ENCODE peak calls at places on chromosomes 7 and 10, in six cellular contexts. One of them, this sample, is unnamed.
A peak's percentile ranks its signal among the peaks of the same experiment; 100 is the strongest.

GRCh38 chr10:43210556-43210955 is 56.3 kb downstream of the RASGEF1A start:
- DNase-seq in left ventricle myocardium superior: peak; percentile 17
- DNase-seq in COR-L47: no peak
- DNase-seq in NAMALWA: no peak
- DNase-seq in activated gamma-delta T cell treated with anti-CD3 and anti-CD28 coated beads, Interleukin-2, amount 50 U/mL, for 16 hours: no peak
- DNase-seq in posterior vena cava: peak; percentile 31
- DNase-seq in this sample: no peak

GRCh38 chr10:29157321-29157720 is 131.5 kb upstream of the LYZL1 start:
- DNase-seq in left ventricle myocardium superior: no peak
- DNase-seq in COR-L47: no peak
- DNase-seq in NAMALWA: no peak
- DNase-seq in activated gamma-delta T cell treated with anti-CD3 and anti-CD28 coated beads, Interleukin-2, amount 50 U/mL, for 16 hours: no peak
- DNase-seq in posterior vena cava: no peak
- DNase-seq in this sample: no peak

GRCh38 chr7:92904292-92905131 is 68.1 kb upstream of the CDK6 start:
- DNase-seq in left ventricle myocardium superior: no peak
- DNase-seq in COR-L47: no peak
- DNase-seq in NAMALWA: peak; percentile 35
- DNase-seq in activated gamma-delta T cell treated with anti-CD3 and anti-CD28 coated beads, Interleukin-2, amount 50 U/mL, for 16 hours: peak; percentile 77
- DNase-seq in posterior vena cava: no peak
- DNase-seq in this sample: peak; percentile 97

GRCh38 chr10:31490858-31491504 is 172.0 kb downstream of the ZEB1 start:
- DNase-seq in left ventricle myocardium superior: no peak
- DNase-seq in COR-L47: no peak
- DNase-seq in NAMALWA: peak; percentile 67
- DNase-seq in activated gamma-delta T cell treated with anti-CD3 and anti-CD28 coated beads, Interleukin-2, amount 50 U/mL, for 16 hours: no peak
- DNase-seq in posterior vena cava: no peak
- DNase-seq in this sample: no peak

GRCh38 chr10:52778511-52779392 is 6.2 kb upstream of the MBL2 start:
- DNase-seq in left ventricle myocardium superior: no peak
- DNase-seq in COR-L47: no peak
- DNase-seq in NAMALWA: peak; percentile 25
- DNase-seq in activated gamma-delta T cell treated with anti-CD3 and anti-CD28 coated beads, Interleukin-2, amount 50 U/mL, for 16 hours: no peak
- DNase-seq in posterior vena cava: no peak
- DNase-seq in this sample: no peak

GRCh38 chr10:5449227-5449626 is 36.9 kb downstream of the NET1 start:
- DNase-seq in left ventricle myocardium superior: no peak
- DNase-seq in COR-L47: no peak
- DNase-seq in NAMALWA: no peak
- DNase-seq in activated gamma-delta T cell treated with anti-CD3 and anti-CD28 coated beads, Interleukin-2, amount 50 U/mL, for 16 hours: no peak
- DNase-seq in posterior vena cava: no peak
- DNase-seq in this sample: no peak

GRCh38 chr7:96277921-96278320 is 44.0 kb downstream of the SLC25A13 start:
- DNase-seq in left ventricle myocardium superior: no peak
- DNase-seq in COR-L47: no peak
- DNase-seq in NAMALWA: no peak
- DNase-seq in activated gamma-delta T cell treated with anti-CD3 and anti-CD28 coated beads, Interleukin-2, amount 50 U/mL, for 16 hours: no peak
- DNase-seq in posterior vena cava: no peak
- DNase-seq in this sample: no peak

GRCh38 chr7:53740971-53741370 is 705.5 kb downstream of the POM121L12 start:
- DNase-seq in left ventricle myocardium superior: no peak
- DNase-seq in COR-L47: no peak
- DNase-seq in NAMALWA: no peak
- DNase-seq in activated gamma-delta T cell treated with anti-CD3 and anti-CD28 coated beads, Interleukin-2, amount 50 U/mL, for 16 hours: no peak
- DNase-seq in posterior vena cava: no peak
- DNase-seq in this sample: no peak

GRCh38 chr7:131942287-131943150 is 386.1 kb upstream of the PODXL start:
- DNase-seq in left ventricle myocardium superior: no peak
- DNase-seq in COR-L47: no peak
- DNase-seq in NAMALWA: no peak
- DNase-seq in activated gamma-delta T cell treated with anti-CD3 and anti-CD28 coated beads, Interleukin-2, amount 50 U/mL, for 16 hours: no peak
- DNase-seq in posterior vena cava: no peak
- DNase-seq in this sample: no peak

GRCh38 chr7:55109384-55110167 is 90.8 kb downstream of the EGFR start:
- DNase-seq in left ventricle myocardium superior: no peak
- DNase-seq in COR-L47: no peak
- DNase-seq in NAMALWA: no peak
- DNase-seq in activated gamma-delta T cell treated with anti-CD3 and anti-CD28 coated beads, Interleukin-2, amount 50 U/mL, for 16 hours: no peak
- DNase-seq in posterior vena cava: no peak
- DNase-seq in this sample: no peak

GRCh38 chr10:124611738-124612137 is 132.4 kb downstream of the FAM53B start:
- DNase-seq in left ventricle myocardium superior: no peak
- DNase-seq in COR-L47: no peak
- DNase-seq in NAMALWA: peak; percentile 45
- DNase-seq in activated gamma-delta T cell treated with anti-CD3 and anti-CD28 coated beads, Interleukin-2, amount 50 U/mL, for 16 hours: peak; percentile 36
- DNase-seq in posterior vena cava: no peak
- DNase-seq in this sample: peak; percentile 82